ENCODE peak calls at places on chromosomes 16 and 17, in five cellular contexts. I, Q, S, P and T are unnamed samples.
A peak's percentile ranks its signal among the peaks of the same experiment; 100 is the strongest.

GRCh38 chr17:45631941-45632340 is 141.4 kb upstream of the PLEKHM1 start:
- DNase-seq in I (no peak), Q (no peak), S (no peak), P (no peak), T (no peak)

GRCh38 chr17:38353084-38353604 is 1.5 kb downstream of the SOCS7 start:
- DNase-seq in I (no peak), Q (no peak), S (no peak), P (no peak), T (no peak)

GRCh38 chr16:26735521-26735920 is 331.2 kb upstream of the C16orf82 start:
- DNase-seq in I (no peak), Q (no peak), S (no peak), P (no peak), T (no peak)

GRCh38 chr17:7315570-7316243 is 547 bp upstream of the GPS2 start:
- DNase-seq in I (no peak), Q (no peak), S (no peak), P (no peak), T (peak; percentile 75)

GRCh38 chr16:88633684-88634140 is 4.7 kb upstream of the IL17C start:
- DNase-seq in I (peak; percentile 51), Q (no peak), S (no peak), P (no peak), T (peak; percentile 80)

GRCh38 chr16:27330542-27330941 is 16.8 kb downstream of the IL4R start:
- DNase-seq in I (no peak), Q (peak; percentile 95), S (peak; percentile 31), P (no peak), T (peak; percentile 77)

GRCh38 chr17:61363601-61364462 is 35.8 kb upstream of the TBX2 start:
- DNase-seq in I (no peak), Q (no peak), S (no peak), P (no peak), T (no peak)

GRCh38 chr17:79646721-79647455 is 36.0 kb upstream of the RBFOX3 start:
- DNase-seq in I (no peak), Q (no peak), S (no peak), P (no peak), T (peak; percentile 47)

GRCh38 chr16:48831081-48831722 is 221.2 kb upstream of the N4BP1 start:
- DNase-seq in I (no peak), Q (no peak), S (no peak), P (no peak), T (no peak)

GRCh38 chr16:21989141-21989540 is 11.8 kb downstream of the PDZD9 start:
- DNase-seq in I (no peak), Q (no peak), S (peak; percentile 19), P (no peak), T (no peak)

GRCh38 chr17:64441772-64442549 is 7.0 kb upstream of the MILR1 start:
- DNase-seq in I (no peak), Q (peak; percentile 25), S (no peak), P (peak; percentile 47), T (no peak)

DNA sequence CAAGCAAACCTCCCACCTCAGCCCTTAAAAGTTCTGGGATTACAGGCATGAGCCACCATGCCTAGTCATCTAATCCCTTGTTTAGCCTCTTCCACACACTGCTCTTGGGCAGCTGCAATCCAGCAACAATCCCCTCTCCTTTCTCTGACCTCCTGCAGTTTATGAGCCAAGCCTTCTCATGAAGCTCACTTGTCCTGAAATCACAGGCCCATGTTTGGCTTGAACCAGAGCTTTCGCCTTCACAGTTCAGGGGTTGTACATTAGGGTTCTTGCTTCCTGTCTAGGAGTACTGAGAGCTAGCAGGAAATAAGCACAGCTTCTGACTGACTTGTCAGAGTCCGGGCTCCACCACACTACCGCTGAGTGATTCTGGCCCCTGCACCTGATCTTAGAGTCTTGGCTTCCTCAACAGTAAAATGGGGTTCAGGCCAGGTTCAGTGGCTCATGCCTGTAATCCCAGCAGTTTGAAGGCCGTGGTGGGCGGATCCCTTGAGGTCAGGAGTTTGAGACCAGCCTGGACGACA is 16.3 kb downstream of the ERAL1 start:
- DNase-seq in I (no peak), Q (no peak), S (no peak), P (peak; percentile 57), T (no peak)
- H3K4me3 ChIP-seq in I (no peak overlapping the region), Q (no peak overlapping the region), S (no peak overlapping the region), P (no peak overlapping the region), T (no peak overlapping the region)

GRCh38 chr17:48579738-48580543 is 1.8 kb upstream of the HOXB4 start:
- DNase-seq in I (no peak), Q (peak; percentile 44), S (no peak), P (no peak), T (no peak)
- H3K4me3 ChIP-seq in I (peak overlapping the region; percentile 68), Q (peak overlapping the region; percentile 54), S (no peak overlapping the region), P (no peak overlapping the region), T (peak overlapping the region; percentile 59)

GRCh38 chr17:48603959-48604769 is 622 bp downstream of the HOXB6 start:
- DNase-seq in I (no peak), Q (no peak), S (no peak), P (no peak), T (no peak)
- H3K4me3 ChIP-seq in I (peak overlapping the region; percentile 92), Q (no peak overlapping the region), S (no peak overlapping the region), P (no peak overlapping the region), T (peak overlapping the region; percentile 25)

DNA sequence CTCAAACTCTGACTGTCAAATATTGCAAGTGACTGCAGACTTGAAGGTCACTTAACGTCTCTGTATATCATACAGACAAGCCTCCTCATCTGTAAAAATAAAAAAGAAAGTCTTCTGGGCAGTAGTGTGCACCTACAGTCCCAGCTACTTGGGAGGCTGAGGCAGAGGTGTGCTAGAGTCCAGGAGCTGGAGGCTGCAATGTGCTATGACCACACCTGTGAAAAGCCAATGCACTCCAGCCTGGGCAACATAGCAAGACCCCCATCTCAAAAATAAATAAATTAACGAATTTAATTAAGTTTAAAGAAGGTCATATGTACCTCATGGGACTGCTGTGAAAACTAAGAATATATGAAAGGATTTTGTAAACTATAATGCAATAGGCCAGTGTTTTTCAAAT is 35.0 kb upstream of the C17orf78 start:
- DNase-seq in I (no peak), Q (no peak), S (no peak), P (no peak), T (no peak)
- H3K4me3 ChIP-seq in I (no peak overlapping the region), Q (no peak overlapping the region), S (no peak overlapping the region), P (no peak overlapping the region), T (no peak overlapping the region)

DNA sequence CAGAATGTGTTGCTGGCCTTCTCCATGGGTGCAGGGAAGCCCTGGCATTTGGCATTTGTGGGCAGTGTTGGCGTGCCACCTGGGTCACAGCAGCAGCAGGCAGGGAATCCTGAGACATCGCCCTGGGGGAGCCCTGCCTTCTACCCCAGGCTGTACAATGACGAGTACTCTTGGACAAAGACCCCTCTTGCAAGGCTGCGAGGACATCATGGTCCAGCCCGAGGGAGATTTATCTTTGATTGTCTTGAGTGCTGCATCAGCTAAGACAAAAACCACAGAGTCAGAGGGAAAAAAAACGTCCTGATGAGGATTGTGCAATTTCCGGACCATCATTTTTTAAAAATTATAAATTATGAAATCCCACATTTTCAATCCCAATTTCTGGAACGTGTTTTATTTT is 3.7 kb downstream of the CRISPLD2 start:
- DNase-seq in I (no peak), Q (no peak), S (no peak), P (no peak), T (no peak)
- H3K4me3 ChIP-seq in I (no peak overlapping the region), Q (no peak overlapping the region), S (no peak overlapping the region), P (no peak overlapping the region), T (no peak overlapping the region)

GRCh38 chr16:2197765-2198164 is 1.4 kb upstream of the CASKIN1 start:
- DNase-seq in I (no peak), Q (no peak), S (no peak), P (no peak), T (no peak)

GRCh38 chr16:2196981-2197511 is 641 bp upstream of the CASKIN1 start:
- DNase-seq in I (no peak), Q (no peak), S (no peak), P (no peak), T (no peak)

GRCh38 chr16:2195316-2196161 is 866 bp downstream of the CASKIN1 start:
- DNase-seq in I (no peak), Q (no peak), S (no peak), P (no peak), T (no peak)

GRCh38 chr16:2194852-2195315 is 1.5 kb downstream of the CASKIN1 start:
- DNase-seq in I (no peak), Q (no peak), S (no peak), P (peak; percentile 61), T (no peak)

DNA sequence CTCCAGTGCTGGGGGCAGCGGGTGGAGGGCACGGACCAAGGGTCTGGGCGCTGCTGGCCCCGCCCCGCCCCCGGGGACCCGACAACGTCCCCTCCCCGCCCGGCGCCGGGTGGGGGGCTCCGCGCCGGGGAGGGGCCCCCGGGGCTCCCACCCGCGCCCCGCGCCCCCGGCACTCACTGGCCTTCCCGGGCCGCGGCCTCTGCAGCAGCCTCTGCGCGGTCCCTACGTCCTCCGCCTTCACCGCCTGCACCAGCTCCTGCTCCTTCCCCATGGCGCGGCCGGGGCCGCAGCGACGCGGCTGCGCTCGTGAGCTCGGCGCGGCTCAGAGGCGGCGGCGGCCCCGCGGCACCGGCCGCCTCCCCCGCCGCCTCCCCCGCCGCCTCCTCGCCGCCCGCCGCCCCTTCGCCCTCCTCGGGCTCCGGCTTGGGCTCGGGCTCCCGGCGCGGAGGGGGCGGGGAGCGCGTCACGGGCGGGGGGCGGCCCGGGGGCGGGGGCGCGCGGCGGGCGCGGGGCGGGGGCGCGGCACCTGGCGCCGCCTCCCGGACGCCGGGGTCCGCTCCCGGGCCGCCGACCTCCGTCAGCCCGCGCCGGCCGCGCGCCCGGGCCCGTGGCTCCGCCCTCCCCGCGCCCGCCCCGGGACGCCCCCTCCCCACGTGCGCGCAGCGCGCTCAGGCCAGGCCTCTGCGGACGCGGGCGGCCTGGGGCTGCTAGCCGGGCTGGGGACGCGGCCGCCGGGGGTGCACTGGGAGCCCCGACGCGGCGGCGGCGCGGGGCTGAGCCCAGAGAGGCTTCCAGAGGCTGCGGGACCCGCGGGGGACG is at the start of gene CASKIN1:
- DNase-seq in I (no peak), Q (no peak), S (no peak), P (no peak), T (no peak)
- H3K4me3 ChIP-seq in I (peak within 1 kb of the TSS; percentile 21), Q (no peak within 1 kb of the TSS), S (peak within 1 kb of the TSS; percentile 29), P (no peak within 1 kb of the TSS), T (peak within 1 kb of the TSS; percentile 23)

GRCh38 chr16:2511996-2512919 is 1.5 kb upstream of the ATP6V0C start:
- DNase-seq in I (no peak), Q (no peak), S (no peak), P (no peak), T (no peak)
- H3K4me3 ChIP-seq in I (no peak overlapping the region), Q (no peak overlapping the region), S (no peak overlapping the region), P (no peak overlapping the region), T (no peak overlapping the region)